ENCODE peak calls at places on chromosome 15, in seven cellular contexts. S is H9, B is neuronal stem cell, F is mesendoderm, Y is mesenchymal stem cell, R is trophoblast cell, Q is H1. A is an unnamed sample.

GRCh38 chr15:98231696-98232440 is 271.4 kb downstream of the ARRDC4 start:
- DNase-seq in S (no peak), B (no peak), F (no peak), Y (peak), R (no peak), Q (no peak), A (no peak)

GRCh38 chr15:100973351-100974034 is 54.3 kb downstream of the LRRK1 start:
- DNase-seq in S (no peak), B (peak), F (peak), Y (peak), R (no peak), Q (no peak), A (no peak)

GRCh38 chr15:75809986-75810750 is 33.1 kb upstream of the UBE2Q2 start:
- DNase-seq in S (peak), B (no peak), F (peak), Y (peak), R (peak), Q (peak), A (no peak)

GRCh38 chr15:43293402-43293801 is 26.7 kb upstream of the TGM5 start:
- DNase-seq in S (peak), B (no peak), F (peak), Y (no peak), R (no peak), Q (peak), A (no peak)

GRCh38 chr15:58260911-58261267 is 122.7 kb downstream of the AQP9 start:
- DNase-seq in S (no peak), B (no peak), F (no peak), Y (peak), R (no peak), Q (no peak), A (peak)

GRCh38 chr15:64740361-64741170 is 34.8 kb downstream of the RBPMS2 start:
- DNase-seq in S (no peak), B (no peak), F (no peak), Y (peak), R (no peak), Q (no peak), A (peak)

GRCh38 chr15:62495670-62496328 is 330.7 kb upstream of the C2CD4B start:
- DNase-seq in S (no peak), B (no peak), F (peak), Y (peak), R (peak), Q (no peak), A (peak)

GRCh38 chr15:101481917-101482525 is 7.5 kb downstream of the PCSK6 start:
- DNase-seq in S (no peak), B (no peak), F (no peak), Y (no peak), R (peak), Q (no peak), A (no peak)

GRCh38 chr15:53869044-53869805 is 109.0 kb upstream of the UNC13C start:
- DNase-seq in S (peak), B (no peak), F (peak), Y (no peak), R (no peak), Q (no peak), A (no peak)

GRCh38 chr15:46080018-46080417 is 445.2 kb downstream of the SQOR start:
- DNase-seq in S (peak), B (peak), F (peak), Y (no peak), R (no peak), Q (no peak), A (no peak)

GRCh38 chr15:62469874-62470688 is 305.0 kb upstream of the C2CD4B start:
- DNase-seq in S (peak), B (no peak), F (peak), Y (peak), R (no peak), Q (no peak), A (peak)

GRCh38 chr15:74172751-74173544 is 562 bp upstream of the ISLR start:
- DNase-seq in S (peak), B (no peak), F (no peak), Y (peak), R (no peak), Q (no peak), A (peak)

GRCh38 chr15:60772395-60773120 is 293.6 kb upstream of the ICE2 start:
- DNase-seq in S (no peak), B (no peak), F (peak), Y (no peak), R (no peak), Q (no peak), A (no peak)

GRCh38 chr15:48681274-48681840 is 35.8 kb upstream of the FBN1 start:
- DNase-seq in S (no peak), B (no peak), F (no peak), Y (peak), R (peak), Q (no peak), A (peak)

GRCh38 chr15:77021088-77021481 is 26.2 kb downstream of the PSTPIP1 start:
- DNase-seq in S (no peak), B (no peak), F (no peak), Y (no peak), R (no peak), Q (no peak), A (no peak)

GRCh38 chr15:43772624-43773023 is 4.1 kb downstream of the ELL3 start:
- DNase-seq in S (no peak), B (no peak), F (no peak), Y (no peak), R (no peak), Q (no peak), A (no peak)

GRCh38 chr15:55897560-55898336 is 95.7 kb downstream of the NEDD4 start:
- DNase-seq in S (peak), B (peak), F (peak), Y (peak), R (peak), Q (peak), A (peak)

GRCh38 chr15:92205255-92205739 is 188.4 kb upstream of the ST8SIA2 start:
- DNase-seq in S (peak), B (no peak), F (peak), Y (no peak), R (no peak), Q (no peak), A (no peak)

GRCh38 chr15:85318048-85318731 is 62.2 kb upstream of the AKAP13 start:
- DNase-seq in S (no peak), B (no peak), F (no peak), Y (peak), R (no peak), Q (no peak), A (peak)

GRCh38 chr15:65363766-65364165 is 14.0 kb downstream of the IGDCC3 start:
- DNase-seq in S (no peak), B (no peak), F (no peak), Y (no peak), R (no peak), Q (no peak), A (no peak)

GRCh38 chr15:29674661-29675533 is 147.4 kb downstream of the TJP1 start:
- DNase-seq in S (peak), B (peak), F (peak), Y (peak), R (peak), Q (peak), A (peak)

GRCh38 chr15:60760646-60761504 is 281.9 kb upstream of the ICE2 start:
- DNase-seq in S (no peak), B (no peak), F (no peak), Y (peak), R (no peak), Q (no peak), A (peak)

GRCh38 chr15:28123408-28124023 is 24.4 kb upstream of the OCA2 start:
- DNase-seq in S (peak), B (peak), F (peak), Y (peak), R (peak), Q (peak), A (peak)

GRCh38 chr15:91857772-91858171 is 4.3 kb downstream of the SLCO3A1 start:
- DNase-seq in S (no peak), B (no peak), F (no peak), Y (no peak), R (no peak), Q (no peak), A (no peak)

GRCh38 chr15:85763157-85763556 is 31.6 kb downstream of the KLHL25 start:
- DNase-seq in S (no peak), B (no peak), F (no peak), Y (no peak), R (no peak), Q (no peak), A (no peak)

GRCh38 chr15:60389261-60390077 is 8.3 kb downstream of the ANXA2 start:
- DNase-seq in S (no peak), B (no peak), F (no peak), Y (peak), R (no peak), Q (no peak), A (no peak)

DNA sequence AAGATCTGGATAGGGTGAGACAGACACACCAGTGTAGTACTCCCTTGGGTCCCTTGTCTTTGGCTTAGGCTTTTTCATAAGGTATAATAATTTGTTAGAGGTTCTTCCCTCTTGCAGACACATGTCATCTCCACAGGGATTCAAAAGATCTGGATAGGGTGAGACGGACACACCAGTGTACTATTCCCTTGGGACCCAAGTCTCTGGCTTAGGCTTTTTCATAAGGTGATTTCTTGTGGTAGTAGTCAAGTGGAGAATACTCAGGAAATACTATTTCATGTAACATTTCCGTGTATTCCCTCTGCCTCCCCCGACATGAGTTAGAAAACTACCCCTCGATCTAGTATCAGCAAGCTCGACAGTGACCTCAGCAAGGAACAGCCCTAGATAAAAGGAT is 954 bp upstream of the MAPKBP1 start:
- DNase-seq in S (no peak), B (no peak), F (no peak), Y (no peak), R (no peak), Q (no peak), A (no peak)
- H2AK5ac ChIP-seq in S (no peak), B (no peak), F (no peak), Y (no peak), R (no peak), Q (no peak), A (peak)

GRCh38 chr15:67828379-67828968 is 3.2 kb downstream of the SKOR1 start:
- DNase-seq in S (no peak), B (no peak), F (no peak), Y (no peak), R (no peak), Q (no peak), A (no peak)

GRCh38 chr15:67827561-67828378 is 2.5 kb downstream of the SKOR1 start:
- DNase-seq in S (peak), B (no peak), F (no peak), Y (no peak), R (no peak), Q (no peak), A (no peak)

GRCh38 chr15:67828969-67829646 is 3.8 kb downstream of the SKOR1 start:
- DNase-seq in S (no peak), B (no peak), F (no peak), Y (no peak), R (no peak), Q (no peak), A (no peak)

GRCh38 chr15:67831363-67831762 is 6.1 kb downstream of the SKOR1 start:
- DNase-seq in S (no peak), B (no peak), F (no peak), Y (no peak), R (no peak), Q (no peak), A (no peak)

DNA sequence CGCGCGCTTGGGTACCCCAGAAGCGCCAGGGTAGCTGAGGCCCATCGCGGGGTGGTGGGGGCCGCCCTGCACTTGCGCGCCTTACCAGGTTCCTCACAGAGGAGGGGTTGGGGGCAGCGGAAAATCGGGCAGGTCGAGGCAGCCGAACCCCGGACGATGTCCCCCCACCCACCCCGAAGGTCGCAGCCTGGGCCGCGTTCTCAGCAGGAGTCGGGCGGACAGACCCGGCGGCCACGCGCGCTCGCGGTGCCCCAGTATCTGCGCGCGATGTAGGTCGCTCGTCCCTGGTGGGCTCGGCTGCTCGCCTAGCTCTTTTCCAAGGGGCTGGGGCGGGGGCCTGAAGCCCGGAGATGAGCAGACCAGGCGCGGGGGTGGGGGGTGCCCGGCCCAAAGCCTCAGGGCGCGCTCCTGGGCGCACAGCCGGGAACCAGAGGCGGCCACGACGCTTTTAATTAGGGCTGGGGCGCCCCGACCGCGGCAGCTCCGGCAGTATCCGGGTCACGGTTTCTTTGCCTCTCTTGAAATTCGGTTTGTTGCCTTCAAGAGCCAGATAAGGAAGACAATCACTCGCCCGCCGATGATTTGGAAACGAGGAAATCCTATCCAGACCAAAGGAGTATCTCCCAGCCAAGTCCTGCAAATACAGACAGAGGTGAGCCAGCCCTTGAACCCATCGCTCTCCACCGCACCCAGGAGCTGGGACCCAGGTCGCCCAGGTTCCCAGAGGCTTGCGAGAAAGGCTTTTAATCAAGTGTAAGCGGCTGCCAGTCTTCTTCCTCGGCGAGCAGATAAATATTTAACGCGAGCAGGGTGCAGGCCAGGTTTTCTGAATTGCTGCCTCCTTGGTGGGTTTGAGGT is 4.6 kb downstream of the SKOR1 start:
- DNase-seq in S (no peak), B (no peak), F (no peak), Y (no peak), R (no peak), Q (no peak), A (no peak)
- H2AK5ac ChIP-seq in S (no peak), B (peak), F (no peak), Y (no peak), R (no peak), Q (no peak), A (no peak)

DNA sequence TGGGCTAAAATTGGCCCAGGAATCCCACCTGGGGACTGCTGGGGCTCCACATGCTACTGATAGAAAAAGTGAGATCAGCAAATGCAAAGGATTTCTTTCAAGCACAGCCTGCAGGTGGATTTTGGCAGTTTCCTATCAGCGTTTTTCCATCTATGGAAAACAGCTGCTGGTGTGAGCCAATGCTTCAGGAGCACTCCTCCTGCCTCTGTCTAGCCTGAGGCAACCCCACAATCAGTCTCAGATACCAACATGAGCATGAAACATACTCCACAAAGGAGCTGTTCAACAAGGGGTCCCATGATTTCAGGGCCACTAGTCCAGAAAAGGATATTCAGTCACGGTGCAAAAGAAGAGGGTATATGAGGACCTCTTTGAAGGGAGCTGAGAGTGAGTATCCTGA is 311.5 kb upstream of the THBS1 start:
- DNase-seq in S (no peak), B (no peak), F (peak), Y (no peak), R (peak), Q (no peak), A (no peak)
- H2AK5ac ChIP-seq in S (no peak), B (no peak), F (no peak), Y (no peak), R (no peak), Q (no peak), A (peak)

GRCh38 chr15:31320022-31320421 is 6.6 kb upstream of the KLF13 start:
- DNase-seq in S (no peak), B (no peak), F (no peak), Y (no peak), R (no peak), Q (no peak), A (no peak)
- H2AK5ac ChIP-seq in S (no peak), B (no peak), F (no peak), Y (no peak), R (no peak), Q (no peak), A (no peak)

GRCh38 chr15:94864600-94864999 is 633.2 kb downstream of the MCTP2 start:
- DNase-seq in S (no peak), B (no peak), F (no peak), Y (no peak), R (no peak), Q (no peak), A (no peak)
- H2AK5ac ChIP-seq in S (no peak), B (no peak), F (no peak), Y (no peak), R (no peak), Q (no peak), A (no peak)

GRCh38 chr15:70892002-70892911 is at the start of the genes LRRC49 and THAP10:
- DNase-seq in S (peak), B (peak), F (peak), Y (peak), R (peak), Q (peak), A (peak)
- H2AK5ac ChIP-seq in S (no peak), B (peak), F (no peak), Y (no peak), R (no peak), Q (no peak), A (peak)

DNA sequence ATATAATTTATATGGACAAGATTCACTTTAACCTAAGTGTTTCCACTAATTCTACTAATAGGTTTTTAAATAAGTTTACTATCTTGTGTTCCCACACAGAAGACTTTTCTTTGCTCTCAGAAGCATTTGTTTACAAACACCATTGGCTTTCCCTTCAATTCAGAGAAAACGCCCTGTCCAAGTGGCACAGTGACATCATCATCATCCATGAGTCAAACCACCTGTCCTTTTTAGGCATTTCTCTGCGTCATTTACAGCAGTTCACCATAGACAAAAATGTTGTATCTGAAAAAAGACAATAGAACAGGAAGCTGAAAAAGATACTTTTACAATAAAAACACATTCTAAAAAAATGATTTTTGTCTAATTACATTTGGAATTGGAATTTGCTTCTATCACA is 9.3 kb upstream of the BCL2L10 start:
- DNase-seq in S (no peak), B (no peak), F (no peak), Y (peak), R (no peak), Q (no peak), A (peak)
- H2AK5ac ChIP-seq in S (no peak), B (no peak), F (no peak), Y (no peak), R (no peak), Q (no peak), A (no peak)

DNA sequence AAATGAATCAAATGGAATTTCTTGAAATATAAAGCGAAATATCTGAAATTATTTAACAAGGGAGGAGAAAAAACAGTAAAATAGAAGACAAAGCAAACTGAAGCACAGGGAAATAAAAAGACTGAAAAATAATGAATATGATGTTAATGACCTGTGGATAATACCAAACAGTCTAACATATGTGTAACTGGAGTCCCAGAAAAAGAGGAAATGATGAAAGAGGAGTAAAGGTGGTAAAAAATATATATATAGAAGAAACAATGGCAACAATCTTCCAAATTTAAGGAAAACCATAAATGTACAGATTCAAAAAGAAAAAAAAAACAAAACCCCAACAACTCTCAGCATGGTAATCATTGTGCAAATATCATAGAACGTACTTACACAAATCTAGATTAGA is 21.2 kb downstream of the UBE3A start:
- DNase-seq in S (no peak), B (no peak), F (no peak), Y (no peak), R (no peak), Q (no peak), A (no peak)
- H2AK5ac ChIP-seq in S (no peak), B (no peak), F (no peak), Y (no peak), R (no peak), Q (no peak), A (no peak)

GRCh38 chr15:66721501-66721937 is 19.5 kb downstream of the SMAD6 start:
- DNase-seq in S (no peak), B (no peak), F (peak), Y (no peak), R (peak), Q (no peak), A (peak)
- H2AK5ac ChIP-seq in S (no peak), B (no peak), F (no peak), Y (no peak), R (no peak), Q (no peak), A (peak)

A was measured in IMR-90.